ENCODE peak calls at places on chromosomes 6 and 20, in nine cellular contexts. Q is iPS-NIHi11; B is AML-193; N is breast epithelium; Y is pancreas; O is GOT3; E is LoVo; L is stimulated activated CD4-positive, alpha-beta T cell treated with anti-CD3 and anti-CD28 coated beads, Interleukin-4, amount 100 ng/mL, for 24 hours; R is GM13977. U is an unnamed sample.

GRCh38 chr6:45651301-45651700 is 273.6 kb upstream of the SUPT3H start:
- DNase-seq in Q (no peak), B (no peak), N (no peak), Y (no peak), O (no peak), E (no peak), L (no peak), R (no peak), U (no peak)

GRCh38 chr20:47960277-47960676 is 175.0 kb upstream of the SULF2 start:
- DNase-seq in Q (no peak), B (no peak), N (no peak), Y (no peak), O (no peak), E (no peak), L (no peak), R (no peak), U (no peak)

GRCh38 chr6:138455746-138456392 is 43.4 kb downstream of the NHSL1 start:
- DNase-seq in Q (no peak), B (no peak), N (no peak), Y (no peak), O (no peak), E (peak), L (peak), R (peak), U (no peak)

GRCh38 chr20:42749548-42749947 is 440.2 kb downstream of the PTPRT start:
- DNase-seq in Q (no peak), B (no peak), N (no peak), Y (no peak), O (no peak), E (no peak), L (no peak), R (no peak), U (no peak)

GRCh38 chr6:139852484-139853140 is 478.2 kb upstream of the CITED2 start:
- DNase-seq in Q (no peak), B (no peak), N (no peak), Y (no peak), O (no peak), E (peak), L (no peak), R (no peak), U (no peak)

GRCh38 chr6:11815231-11815630 is 36.6 kb upstream of the ADTRP start:
- DNase-seq in Q (no peak), B (no peak), N (no peak), Y (no peak), O (no peak), E (no peak), L (no peak), R (no peak), U (no peak)

GRCh38 chr20:4064118-4064962 is 49.0 kb upstream of the RNF24 start:
- DNase-seq in Q (peak), B (peak), N (peak), Y (peak), O (peak), E (peak), L (no peak), R (no peak), U (no peak)

GRCh38 chr6:138248011-138248410 is 29.7 kb upstream of the PBOV1 start:
- DNase-seq in Q (no peak), B (no peak), N (no peak), Y (no peak), O (no peak), E (no peak), L (no peak), R (no peak), U (no peak)

GRCh38 chr6:3162565-3163247 is 5.4 kb upstream of the TUBB2A start:
- DNase-seq in Q (peak), B (no peak), N (peak), Y (peak), O (peak), E (peak), L (peak), R (peak), U (peak)

GRCh38 chr6:170091000-170091638 is 199.8 kb downstream of the DLL1 start:
- DNase-seq in Q (no peak), B (no peak), N (no peak), Y (no peak), O (no peak), E (no peak), L (peak), R (no peak), U (peak)

GRCh38 chr20:19367591-19367990 is 155.1 kb downstream of the SLC24A3 start:
- DNase-seq in Q (no peak), B (no peak), N (no peak), Y (no peak), O (no peak), E (no peak), L (no peak), R (no peak), U (no peak)

GRCh38 chr6:13427838-13428527 is 59.4 kb downstream of the GFOD1 start:
- DNase-seq in Q (peak), B (peak), N (no peak), Y (no peak), O (no peak), E (no peak), L (peak), R (peak), U (peak)

GRCh38 chr20:23909390-23909789 is 29.8 kb upstream of the CST5 start:
- DNase-seq in Q (no peak), B (no peak), N (no peak), Y (no peak), O (no peak), E (no peak), L (no peak), R (no peak), U (no peak)

GRCh38 chr6:170224694-170225660 is 65.9 kb downstream of the DLL1 start:
- DNase-seq in Q (no peak), B (peak), N (peak), Y (peak), O (no peak), E (no peak), L (no peak), R (no peak), U (no peak)

GRCh38 chr6:42960243-42961019 is at the start of gene GNMT:
- DNase-seq in Q (peak), B (no peak), N (peak), Y (peak), O (no peak), E (peak), L (peak), R (peak), U (peak)

GRCh38 chr6:31114540-31114876 is at the start of gene PSORS1C1:
- DNase-seq in Q (peak), B (no peak), N (peak), Y (peak), O (peak), E (peak), L (no peak), R (no peak), U (no peak)

GRCh38 chr6:170152989-170153388 is 137.9 kb downstream of the DLL1 start:
- DNase-seq in Q (peak), B (no peak), N (peak), Y (peak), O (no peak), E (peak), L (no peak), R (no peak), U (no peak)

GRCh38 chr6:69059413-69059812 is 424.3 kb downstream of the ADGRB3 start:
- DNase-seq in Q (no peak), B (no peak), N (no peak), Y (no peak), O (no peak), E (no peak), L (no peak), R (no peak), U (no peak)

GRCh38 chr6:46735720-46736031 is 501 bp upstream of the PLA2G7 start:
- DNase-seq in Q (no peak), B (no peak), N (no peak), Y (no peak), O (no peak), E (no peak), L (no peak), R (no peak), U (no peak)

GRCh38 chr6:22026160-22026678 is 270.6 kb downstream of the PRL start:
- DNase-seq in Q (no peak), B (no peak), N (no peak), Y (no peak), O (no peak), E (no peak), L (no peak), R (no peak), U (no peak)

GRCh38 chr6:83867527-83868161 is 8.2 kb downstream of the CYB5R4 start:
- DNase-seq in Q (no peak), B (no peak), N (no peak), Y (no peak), O (no peak), E (no peak), L (no peak), R (no peak), U (no peak)

U was measured in activated B cell treated with CpG ODN at 0.5 μM for 24 hours.